ENCODE peak calls at places on chromosomes 7 and 10, in six cellular contexts. J is Peyer's patch, L is OCI-LY7, R is HCT116, K is IMR-90, G is Karpas-422. M is an unnamed sample.

GRCh38 chr7:27151945-27152815 is at the start of gene HOXA3:
- DNase-seq in K (peak), R (no peak), J (peak), G (no peak), L (no peak), M (no peak)

GRCh38 chr10:124882313-124882712 is 59.6 kb upstream of the ZRANB1 start:
- DNase-seq in L (no peak), G (no peak), K (no peak), R (no peak), J (no peak), M (no peak)

GRCh38 chr10:119412244-119412750 is 130.2 kb downstream of the RGS10 start:
- DNase-seq in G (no peak), K (peak), R (no peak), J (no peak), L (no peak), M (no peak)

GRCh38 chr7:50629238-50629901 is 64.2 kb upstream of the DDC start:
- DNase-seq in J (no peak), R (no peak), L (no peak), G (no peak), K (no peak), M (no peak)

GRCh38 chr10:13957856-13958255 is 371.1 kb downstream of the PRPF18 start:
- DNase-seq in K (no peak), R (no peak), G (no peak), L (no peak), J (no peak), M (no peak)

GRCh38 chr7:32298403-32299132 is 191.6 kb downstream of the LSM5 start:
- DNase-seq in L (no peak), G (no peak), R (no peak), J (no peak), K (no peak), M (no peak)

GRCh38 chr10:79430506-79430905 is 14.9 kb downstream of the ZCCHC24 start:
- DNase-seq in K (no peak), L (no peak), J (peak), R (no peak), G (no peak), M (no peak)

GRCh38 chr7:141702892-141703291 is 926 bp upstream of the DENND11 start:
- DNase-seq in R (no peak), L (no peak), K (no peak), J (no peak), G (no peak), M (no peak)

GRCh38 chr10:90583416-90583815 is 274.4 kb downstream of the HTR7 start:
- DNase-seq in L (no peak), J (no peak), R (no peak), G (no peak), K (no peak), M (no peak)

GRCh38 chr10:13106387-13106786 is 6.4 kb downstream of the OPTN start:
- DNase-seq in K (no peak), G (no peak), J (no peak), L (no peak), R (no peak), M (no peak)

GRCh38 chr7:93016085-93016471 is 101.7 kb downstream of the SAMD9 start:
- DNase-seq in J (peak), R (no peak), G (no peak), L (no peak), K (peak), M (no peak)

GRCh38 chr7:79176859-79177477 is 276.5 kb downstream of the MAGI2 start:
- DNase-seq in G (peak), J (no peak), R (peak), K (peak), L (peak), M (peak)

GRCh38 chr7:42645906-42646305 is 266.0 kb downstream of the C7orf25 start:
- DNase-seq in J (no peak), G (no peak), K (no peak), R (no peak), L (no peak), M (no peak)

GRCh38 chr7:142319970-142320369 is 62.1 kb upstream of the PRSS58 start:
- DNase-seq in K (no peak), G (peak), R (no peak), J (no peak), L (peak), M (no peak)

GRCh38 chr7:24728503-24729364 is 28.5 kb downstream of the GSDME start:
- DNase-seq in R (no peak), G (no peak), L (no peak), K (peak), J (no peak), M (peak)

DNA sequence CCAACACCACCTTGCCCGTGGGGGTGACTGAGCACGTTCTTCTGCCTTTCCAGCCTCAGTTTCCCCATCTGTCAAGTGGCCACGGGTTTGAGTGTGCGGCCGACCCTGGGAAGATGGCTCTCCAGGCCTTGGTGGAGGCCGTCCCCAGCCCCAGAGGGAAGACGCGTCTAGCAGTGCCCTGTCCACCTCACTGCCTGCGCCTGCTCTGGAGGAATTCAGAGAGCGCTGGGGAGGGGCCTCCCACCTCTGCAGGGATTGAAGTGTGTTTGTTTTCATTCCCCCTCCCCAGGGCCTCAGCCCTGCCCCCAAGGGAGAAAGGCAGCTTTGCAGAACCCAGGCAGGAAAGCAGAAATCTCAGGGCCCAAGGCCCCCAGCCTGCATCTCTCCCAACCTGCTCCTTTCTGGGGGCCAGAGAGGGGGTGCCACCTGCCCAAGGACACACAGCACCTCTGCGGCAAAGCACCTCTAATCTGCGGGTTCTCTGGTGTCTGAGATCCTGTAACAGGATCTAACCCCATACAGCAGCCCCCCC is 91.1 kb downstream of the MICALL2 start:
- DNase-seq in L (no peak), J (no peak), K (no peak), R (no peak), G (no peak), M (no peak)
- H3K27ac ChIP-seq in L (no peak), J (no peak), K (no peak), R (no peak), G (no peak), M (no peak)

GRCh38 chr10:34759161-34759836 is 55.8 kb downstream of the PARD3 start:
- DNase-seq in K (no peak), G (peak), L (no peak), R (no peak), J (no peak), M (no peak)

GRCh38 chr10:34759837-34760215 is 55.3 kb downstream of the PARD3 start:
- DNase-seq in J (no peak), K (no peak), L (no peak), R (no peak), G (no peak), M (no peak)

GRCh38 chr10:34758447-34758996 is 56.6 kb downstream of the PARD3 start:
- DNase-seq in K (peak), L (no peak), J (no peak), G (peak), R (peak), M (peak)

GRCh38 chr10:34757933-34758332 is 57.2 kb downstream of the PARD3 start:
- DNase-seq in G (no peak), J (no peak), R (no peak), L (no peak), K (no peak), M (no peak)

GRCh38 chr10:34756584-34756983 is 58.5 kb downstream of the PARD3 start:
- DNase-seq in K (no peak), J (no peak), G (no peak), R (no peak), L (no peak), M (no peak)
- H3K27ac ChIP-seq in K (no peak), J (no peak), G (no peak), R (no peak), L (no peak), M (no peak)

GRCh38 chr7:114104035-114104434 is 185.2 kb upstream of the PPP1R3A start:
- DNase-seq in R (no peak), J (no peak), L (no peak), K (no peak), G (no peak), M (peak)
- H3K27ac ChIP-seq in R (no peak), J (no peak), L (no peak), K (no peak), G (no peak), M (no peak)

DNA sequence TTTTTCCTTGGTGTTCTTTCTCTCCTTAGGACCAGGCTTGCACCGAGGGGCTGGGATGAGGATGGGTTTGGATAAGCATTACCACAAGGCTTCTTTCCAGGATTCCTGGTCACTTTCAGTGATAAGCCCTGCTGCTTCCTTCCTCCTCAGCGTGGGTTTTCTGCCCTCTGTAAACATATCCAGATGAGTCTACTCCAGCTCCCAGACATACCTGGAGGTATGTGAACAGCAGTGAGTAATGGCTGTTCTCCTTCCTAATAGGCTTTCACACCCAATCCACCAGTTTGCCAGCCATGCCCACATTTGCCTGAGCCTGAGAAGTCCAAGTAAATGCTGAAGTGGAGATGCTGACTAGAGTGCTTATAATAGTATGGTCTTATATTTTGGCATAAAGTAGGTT is 229.7 kb upstream of the YAE1 start:
- DNase-seq in G (no peak), R (no peak), J (no peak), K (no peak), L (no peak), M (peak)
- H3K27ac ChIP-seq in G (no peak), R (no peak), J (no peak), K (no peak), L (no peak), M (no peak)

GRCh38 chr7:45402480-45403218 is 171.5 kb upstream of the ADCY1 start:
- DNase-seq in R (no peak), K (peak), J (no peak), G (peak), L (no peak), M (peak)

GRCh38 chr7:45404622-45405021 is 169.5 kb upstream of the ADCY1 start:
- DNase-seq in K (no peak), R (no peak), J (no peak), L (no peak), G (no peak), M (no peak)

GRCh38 chr7:45401155-45401554 is 173.0 kb upstream of the ADCY1 start:
- DNase-seq in K (no peak), R (no peak), J (no peak), L (no peak), G (peak), M (no peak)

GRCh38 chr7:45400680-45401079 is 173.5 kb upstream of the ADCY1 start:
- DNase-seq in R (no peak), G (peak), L (no peak), J (no peak), K (no peak), M (no peak)

DNA sequence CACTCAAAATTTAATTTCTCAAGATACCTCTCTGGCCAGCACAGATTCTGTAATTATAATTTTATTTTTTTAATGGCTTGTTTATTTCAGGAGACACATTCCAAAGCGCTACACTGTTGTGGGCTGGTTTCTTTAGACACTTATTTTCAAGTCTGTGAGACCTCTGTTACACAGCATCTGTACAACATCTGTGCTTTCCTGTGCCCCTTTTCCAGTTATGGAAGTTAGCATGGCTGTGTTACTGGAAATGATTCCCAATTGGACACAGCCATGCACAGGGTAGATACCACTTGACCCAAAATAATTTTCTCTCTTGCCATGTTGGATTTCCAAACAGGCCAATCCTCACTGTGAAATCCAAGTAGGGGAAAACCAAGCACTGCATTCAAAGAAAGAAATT is 172.3 kb upstream of the ADCY1 start:
- DNase-seq in K (no peak), J (no peak), G (peak), L (no peak), R (no peak), M (no peak)
- H3K27ac ChIP-seq in K (no peak), J (no peak), G (no peak), L (no peak), R (no peak), M (no peak)

GRCh38 chr10:59864141-59864962 is 42.0 kb downstream of the CCDC6 start:
- DNase-seq in R (no peak), G (no peak), J (no peak), L (no peak), K (no peak), M (no peak)
- H3K27ac ChIP-seq in R (no peak), G (no peak), J (peak), L (no peak), K (no peak), M (no peak)

GRCh38 chr10:34769941-34770340 is 45.2 kb downstream of the PARD3 start:
- DNase-seq in G (no peak), L (no peak), K (no peak), J (no peak), R (no peak), M (no peak)

GRCh38 chr10:34766256-34766580 is 48.9 kb downstream of the PARD3 start:
- DNase-seq in J (no peak), R (no peak), G (no peak), L (no peak), K (no peak), M (no peak)

GRCh38 chr10:34768972-34769330 is 46.1 kb downstream of the PARD3 start:
- DNase-seq in J (no peak), R (no peak), K (no peak), G (no peak), L (no peak), M (no peak)

GRCh38 chr10:34766811-34767516 is 48.1 kb downstream of the PARD3 start:
- DNase-seq in G (no peak), J (no peak), L (no peak), R (no peak), K (no peak), M (no peak)

GRCh38 chr10:34768261-34768971 is 46.7 kb downstream of the PARD3 start:
- DNase-seq in J (peak), L (no peak), K (peak), G (no peak), R (no peak), M (no peak)
- H3K27ac ChIP-seq in J (peak), L (no peak), K (no peak), G (no peak), R (no peak), M (no peak)

GRCh38 chr7:43927810-43928209 is 1.6 kb downstream of the UBE2D4 start:
- DNase-seq in G (no peak), L (no peak), J (no peak), R (no peak), K (no peak), M (no peak)
- H3K27ac ChIP-seq in G (no peak), L (no peak), J (no peak), R (no peak), K (no peak), M (no peak)

DNA sequence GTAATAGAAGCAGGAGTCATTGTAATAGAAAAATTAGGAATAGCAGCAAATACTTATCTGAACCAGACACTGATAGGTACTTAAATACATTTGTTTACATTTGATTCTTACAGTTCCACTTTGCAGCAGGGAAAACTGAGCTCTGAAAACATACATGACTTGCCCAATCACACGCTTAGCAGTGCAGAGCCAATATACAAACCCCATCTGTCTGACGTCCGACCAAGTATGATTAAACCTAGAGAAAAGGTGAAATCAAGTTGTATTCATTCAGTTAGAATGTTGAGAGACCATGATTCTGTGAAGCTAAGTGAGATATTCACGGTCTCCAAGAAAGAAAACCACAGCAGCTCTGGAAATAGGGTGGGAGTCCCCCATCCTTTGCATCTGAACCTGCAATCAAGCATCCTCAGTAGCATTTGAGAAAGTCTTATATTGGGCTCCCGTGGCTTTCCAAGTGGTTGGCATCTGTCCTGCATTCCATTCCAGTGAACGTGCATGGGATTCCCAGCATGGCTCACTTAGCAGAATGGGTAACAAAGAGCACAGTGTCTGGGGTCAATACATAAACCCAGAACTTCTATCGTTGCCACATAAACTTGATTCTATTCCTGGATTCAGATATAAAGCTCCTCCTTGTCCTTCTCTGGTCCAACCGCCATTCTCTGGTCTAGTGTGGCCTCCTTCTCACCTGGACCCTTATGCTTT is 148.7 kb upstream of the RSU1 start:
- DNase-seq in G (no peak), K (peak), J (no peak), R (peak), L (no peak), M (peak)
- H3K27ac ChIP-seq in G (no peak), K (peak), J (no peak), R (no peak), L (no peak), M (peak)

GRCh38 chr10:80484243-80484642 is 30.1 kb downstream of the TSPAN14 start:
- DNase-seq in L (no peak), G (no peak), J (no peak), K (no peak), R (no peak), M (no peak)

GRCh38 chr10:80486151-80486692 is 32.1 kb downstream of the TSPAN14 start:
- DNase-seq in J (no peak), L (no peak), K (no peak), R (no peak), G (no peak), M (no peak)

GRCh38 chr10:80484677-80485409 is 30.7 kb downstream of the TSPAN14 start:
- DNase-seq in J (no peak), G (no peak), L (no peak), K (no peak), R (no peak), M (no peak)

GRCh38 chr10:80486785-80487421 is 32.8 kb downstream of the TSPAN14 start:
- DNase-seq in L (no peak), G (no peak), R (no peak), K (no peak), J (no peak), M (no peak)

DNA sequence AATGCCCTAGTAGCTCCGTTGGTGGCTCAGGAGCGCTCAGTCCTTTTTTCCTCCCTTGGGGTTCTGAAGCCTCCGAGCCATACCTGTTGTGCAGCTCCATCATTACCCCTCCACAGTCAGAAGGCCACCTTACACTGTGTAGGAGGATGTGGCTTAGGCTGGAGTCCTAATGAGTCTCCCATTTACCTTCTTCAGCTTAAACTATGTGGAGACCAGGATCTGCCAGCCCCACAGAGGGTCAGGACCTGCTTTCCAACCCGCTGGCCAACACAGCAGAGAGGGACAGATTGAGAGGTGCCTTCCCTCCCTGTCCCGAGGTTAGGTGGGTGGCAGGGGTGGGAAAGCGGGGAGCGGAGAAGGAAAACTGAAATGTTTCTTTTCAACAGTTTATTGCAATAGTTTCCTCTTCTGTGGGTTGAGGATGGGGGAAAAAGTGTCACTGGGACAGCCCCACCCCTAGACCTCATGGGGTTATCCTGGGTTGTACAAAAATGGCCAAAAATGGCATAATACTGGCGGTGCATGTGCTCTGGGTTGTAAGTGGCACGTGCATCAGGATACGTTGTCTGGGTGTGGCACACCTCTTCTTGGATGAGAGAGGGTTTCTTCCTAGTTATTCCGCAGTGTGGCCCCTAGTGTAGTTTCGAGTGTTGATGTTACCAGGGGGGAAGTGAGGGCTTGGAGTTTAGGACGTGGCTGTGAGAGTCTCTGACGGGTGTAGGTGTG is 31.5 kb downstream of the TSPAN14 start:
- DNase-seq in G (no peak), K (no peak), R (no peak), J (no peak), L (no peak), M (no peak)
- H3K27ac ChIP-seq in G (no peak), K (no peak), R (no peak), J (peak), L (no peak), M (no peak)

M was measured in brain microvascular endothelial cell.